ENCODE peak calls at places on chromosomes 16 and 17, in six cellular contexts. Z is adrenal gland, T is chondrocyte, M is astrocyte of the hippocampus, X is T-helper 2 cell, O is NCI-H460. E is an unnamed sample.
A peak's percentile ranks its signal among the peaks of the same experiment; 100 is the strongest.

GRCh38 chr17:5837055-5837491 is 233.1 kb upstream of the WSCD1 start:
- DNase-seq in Z (no peak), T (no peak), M (peak; percentile 76), X (no peak), O (no peak), E (no peak)

GRCh38 chr16:70438325-70438982 is 446 bp downstream of the ST3GAL2 start:
- DNase-seq in Z (no peak), T (no peak), M (no peak), X (no peak), O (no peak), E (peak; percentile 83)

GRCh38 chr16:70688266-70688742 is 2.5 kb upstream of the MTSS2 start:
- DNase-seq in Z (no peak), T (peak; percentile 90), M (peak; percentile 67), X (no peak), O (no peak), E (peak; percentile 76)

GRCh38 chr17:64615025-64615677 is 47.0 kb downstream of the SMURF2 start:
- DNase-seq in Z (no peak), T (no peak), M (peak; percentile 75), X (no peak), O (no peak), E (no peak)

GRCh38 chr16:81167851-81168250 is 70.6 kb upstream of the BCO1 start:
- DNase-seq in Z (no peak), T (no peak), M (no peak), X (no peak), O (no peak), E (peak; percentile 60)

GRCh38 chr16:50699345-50700159 is 6.1 kb downstream of the NOD2 start:
- DNase-seq in Z (no peak), T (no peak), M (no peak), X (peak; percentile 55), O (no peak), E (no peak)

GRCh38 chr17:19384723-19385391 is 2.1 kb downstream of the MFAP4 start:
- DNase-seq in Z (peak; percentile 82), T (peak; percentile 85), M (peak; percentile 46), X (no peak), O (no peak), E (peak; percentile 96)

GRCh38 chr16:30948956-30949654 is at the start of gene ORAI3:
- DNase-seq in Z (peak; percentile 82), T (peak; percentile 92), M (peak; percentile 79), X (no peak), O (peak; percentile 27), E (peak; percentile 92)

GRCh38 chr16:84617068-84617630 is 729 bp downstream of the COTL1 start:
- DNase-seq in Z (no peak), T (no peak), M (peak; percentile 44), X (peak; percentile 36), O (no peak), E (peak; percentile 72)

GRCh38 chr17:73179878-73180277 is 13.0 kb upstream of the COG1 start:
- DNase-seq in Z (no peak), T (no peak), M (no peak), X (no peak), O (no peak), E (no peak)

GRCh38 chr16:85689950-85690320 is 1.2 kb upstream of the GINS2 start:
- DNase-seq in Z (no peak), T (no peak), M (no peak), X (no peak), O (no peak), E (no peak)

GRCh38 chr16:546909-547770 is 13.1 kb upstream of the PRR35 start:
- DNase-seq in Z (peak; percentile 90), T (no peak), M (peak; percentile 48), X (no peak), O (peak; percentile 51), E (peak; percentile 91)

GRCh38 chr17:35117984-35118383 is 1.7 kb downstream of the RAD51D start:
- DNase-seq in Z (no peak), T (no peak), M (peak; percentile 56), X (no peak), O (peak; percentile 38), E (no peak)

GRCh38 chr17:31736855-31737625 is 122.0 kb downstream of the COPRS start:
- DNase-seq in Z (no peak), T (no peak), M (no peak), X (no peak), O (no peak), E (no peak)

GRCh38 chr17:44334315-44335181 is 9.9 kb upstream of the SLC25A39 start:
- DNase-seq in Z (no peak), T (no peak), M (no peak), X (no peak), O (no peak), E (no peak)